ENCODE peak calls at places on chromosomes 3 and 15, in nine cellular contexts. One of them, this sample, is unnamed. For H3K4me1 and H3K9me3, the result is how much of the 10 kb centered on the place peaks cover.

GRCh38 chr3:29430558-29430971 is 149.7 kb downstream of the RBMS3 start:
- DNase-seq in transverse colon: no peak
- DNase-seq in adipocyte: peak
- DNase-seq in CD8-positive, alpha-beta T cell: no peak
- DNase-seq in right atrium auricular region: no peak
- DNase-seq in CD8-positive, alpha-beta memory T cell: no peak
- DNase-seq in heart left ventricle: no peak
- DNase-seq in Peyer's patch: no peak
- DNase-seq in left ventricle myocardium inferior: no peak
- DNase-seq in this sample: no peak

GRCh38 chr3:176795897-176796296 is 401.4 kb downstream of the TBL1XR1 start:
- DNase-seq in transverse colon: no peak
- DNase-seq in Peyer's patch: no peak
- DNase-seq in heart left ventricle: no peak
- DNase-seq in left ventricle myocardium inferior: no peak
- DNase-seq in right atrium auricular region: no peak
- DNase-seq in CD8-positive, alpha-beta memory T cell: no peak
- DNase-seq in CD8-positive, alpha-beta T cell: no peak
- DNase-seq in adipocyte: peak
- DNase-seq in this sample: no peak

GRCh38 chr3:48694610-48695051 is 8.9 kb upstream of the NCKIPSD start:
- DNase-seq in CD8-positive, alpha-beta T cell: no peak
- DNase-seq in adipocyte: peak
- DNase-seq in Peyer's patch: peak
- DNase-seq in CD8-positive, alpha-beta memory T cell: no peak
- DNase-seq in heart left ventricle: peak
- DNase-seq in transverse colon: peak
- DNase-seq in left ventricle myocardium inferior: peak
- DNase-seq in right atrium auricular region: peak
- DNase-seq in this sample: no peak

GRCh38 chr15:67945951-67946700 is 106.3 kb upstream of the RNU6-1 start:
- DNase-seq in CD8-positive, alpha-beta memory T cell: no peak
- DNase-seq in left ventricle myocardium inferior: no peak
- DNase-seq in adipocyte: peak
- DNase-seq in Peyer's patch: no peak
- DNase-seq in transverse colon: no peak
- DNase-seq in heart left ventricle: peak
- DNase-seq in CD8-positive, alpha-beta T cell: no peak
- DNase-seq in right atrium auricular region: no peak
- DNase-seq in this sample: peak

GRCh38 chr3:8458235-8458634 is 43.4 kb upstream of the LMCD1 start:
- DNase-seq in heart left ventricle: no peak
- DNase-seq in adipocyte: peak
- DNase-seq in transverse colon: no peak
- DNase-seq in Peyer's patch: no peak
- DNase-seq in left ventricle myocardium inferior: no peak
- DNase-seq in CD8-positive, alpha-beta T cell: no peak
- DNase-seq in right atrium auricular region: no peak
- DNase-seq in CD8-positive, alpha-beta memory T cell: no peak
- DNase-seq in this sample: no peak

GRCh38 chr3:39103791-39104552 is 3.5 kb downstream of the GORASP1 start:
- DNase-seq in transverse colon: no peak
- DNase-seq in right atrium auricular region: no peak
- DNase-seq in CD8-positive, alpha-beta memory T cell: no peak
- DNase-seq in heart left ventricle: no peak
- DNase-seq in Peyer's patch: no peak
- DNase-seq in left ventricle myocardium inferior: no peak
- DNase-seq in CD8-positive, alpha-beta T cell: no peak
- DNase-seq in adipocyte: no peak
- DNase-seq in this sample: no peak

GRCh38 chr3:71681224-71681668 is 44.0 kb downstream of the EIF4E3 start:
- DNase-seq in transverse colon: peak
- DNase-seq in right atrium auricular region: peak
- DNase-seq in Peyer's patch: peak
- DNase-seq in CD8-positive, alpha-beta memory T cell: peak
- DNase-seq in CD8-positive, alpha-beta T cell: no peak
- DNase-seq in left ventricle myocardium inferior: peak
- DNase-seq in heart left ventricle: peak
- DNase-seq in adipocyte: peak
- DNase-seq in this sample: peak

GRCh38 chr15:63749330-63749942 is 84.3 kb downstream of the HERC1 start:
- DNase-seq in right atrium auricular region: no peak
- DNase-seq in left ventricle myocardium inferior: no peak
- DNase-seq in transverse colon: no peak
- DNase-seq in CD8-positive, alpha-beta T cell: no peak
- DNase-seq in Peyer's patch: no peak
- DNase-seq in heart left ventricle: no peak
- DNase-seq in CD8-positive, alpha-beta memory T cell: peak
- DNase-seq in adipocyte: peak
- DNase-seq in this sample: no peak

GRCh38 chr3:111871809-111872623 is 13.0 kb downstream of the PHLDB2 start:
- DNase-seq in CD8-positive, alpha-beta memory T cell: no peak
- DNase-seq in left ventricle myocardium inferior: no peak
- DNase-seq in adipocyte: no peak
- DNase-seq in transverse colon: no peak
- DNase-seq in CD8-positive, alpha-beta T cell: no peak
- DNase-seq in heart left ventricle: no peak
- DNase-seq in Peyer's patch: no peak
- DNase-seq in right atrium auricular region: no peak
- DNase-seq in this sample: no peak

GRCh38 chr3:127820871-127821853 is 1.2 kb downstream of the MGLL start:
- DNase-seq in transverse colon: peak
- DNase-seq in CD8-positive, alpha-beta memory T cell: no peak
- DNase-seq in heart left ventricle: peak
- DNase-seq in CD8-positive, alpha-beta T cell: no peak
- DNase-seq in Peyer's patch: peak
- DNase-seq in left ventricle myocardium inferior: peak
- DNase-seq in right atrium auricular region: no peak
- DNase-seq in adipocyte: peak
- DNase-seq in this sample: no peak

GRCh38 chr15:89728254-89728653 is 22.8 kb downstream of the MESP1 start:
- DNase-seq in left ventricle myocardium inferior: no peak
- DNase-seq in Peyer's patch: no peak
- DNase-seq in transverse colon: no peak
- DNase-seq in adipocyte: peak
- DNase-seq in right atrium auricular region: no peak
- DNase-seq in CD8-positive, alpha-beta memory T cell: no peak
- DNase-seq in CD8-positive, alpha-beta T cell: no peak
- DNase-seq in heart left ventricle: no peak
- DNase-seq in this sample: no peak

GRCh38 chr3:126259411-126260391 is 79.3 kb upstream of the ALDH1L1 start:
- DNase-seq in CD8-positive, alpha-beta T cell: no peak
- DNase-seq in heart left ventricle: peak
- DNase-seq in left ventricle myocardium inferior: peak
- DNase-seq in transverse colon: peak
- DNase-seq in CD8-positive, alpha-beta memory T cell: no peak
- DNase-seq in right atrium auricular region: no peak
- DNase-seq in adipocyte: peak
- DNase-seq in Peyer's patch: peak
- DNase-seq in this sample: no peak

GRCh38 chr3:163175970-163176369 is 1679.4 kb downstream of the OTOL1 start:
- DNase-seq in CD8-positive, alpha-beta T cell: no peak
- DNase-seq in adipocyte: no peak
- DNase-seq in transverse colon: no peak
- DNase-seq in CD8-positive, alpha-beta memory T cell: no peak
- DNase-seq in heart left ventricle: no peak
- DNase-seq in right atrium auricular region: no peak
- DNase-seq in left ventricle myocardium inferior: no peak
- DNase-seq in Peyer's patch: no peak
- DNase-seq in this sample: no peak

GRCh38 chr3:102078864-102079808 is 229.8 kb downstream of the NFKBIZ start:
- DNase-seq in adipocyte: no peak
- DNase-seq in left ventricle myocardium inferior: no peak
- DNase-seq in right atrium auricular region: no peak
- DNase-seq in Peyer's patch: peak
- DNase-seq in heart left ventricle: no peak
- DNase-seq in transverse colon: peak
- DNase-seq in CD8-positive, alpha-beta T cell: peak
- DNase-seq in CD8-positive, alpha-beta memory T cell: peak
- DNase-seq in this sample: no peak

GRCh38 chr3:123586966-123587365 is 2.1 kb upstream of the HACD2 start:
- DNase-seq in right atrium auricular region: no peak
- DNase-seq in heart left ventricle: no peak
- DNase-seq in adipocyte: peak
- DNase-seq in transverse colon: no peak
- DNase-seq in Peyer's patch: no peak
- DNase-seq in CD8-positive, alpha-beta memory T cell: no peak
- DNase-seq in CD8-positive, alpha-beta T cell: no peak
- DNase-seq in left ventricle myocardium inferior: no peak
- DNase-seq in this sample: no peak

GRCh38 chr3:161043343-161044035 is 61.7 kb downstream of the B3GALNT1 start:
- DNase-seq in adipocyte: peak
- DNase-seq in right atrium auricular region: no peak
- DNase-seq in Peyer's patch: no peak
- DNase-seq in CD8-positive, alpha-beta T cell: no peak
- DNase-seq in heart left ventricle: no peak
- DNase-seq in CD8-positive, alpha-beta memory T cell: no peak
- DNase-seq in left ventricle myocardium inferior: no peak
- DNase-seq in transverse colon: no peak
- DNase-seq in this sample: no peak

GRCh38 chr15:79953951-79954444 is 17.0 kb downstream of the BCL2A1 start:
- DNase-seq in right atrium auricular region: no peak
- DNase-seq in transverse colon: no peak
- DNase-seq in heart left ventricle: no peak
- DNase-seq in CD8-positive, alpha-beta T cell: no peak
- DNase-seq in Peyer's patch: no peak
- DNase-seq in left ventricle myocardium inferior: no peak
- DNase-seq in CD8-positive, alpha-beta memory T cell: no peak
- DNase-seq in adipocyte: peak
- DNase-seq in this sample: no peak
- H3K4me3 ChIP-seq in right atrium auricular region: no peak
- H3K4me3 ChIP-seq in transverse colon: no peak
- H3K4me3 ChIP-seq in heart left ventricle: no peak
- H3K4me3 ChIP-seq in CD8-positive, alpha-beta T cell: no peak
- H3K4me3 ChIP-seq in Peyer's patch: no peak
- H3K4me3 ChIP-seq in left ventricle myocardium inferior: no peak
- H3K4me3 ChIP-seq in CD8-positive, alpha-beta memory T cell: no peak
- H3K4me3 ChIP-seq in adipocyte: no peak
- H3K4me3 ChIP-seq in this sample: no peak

GRCh38 chr3:183038764-183039163 is 58.4 kb upstream of the DCUN1D1 start:
- DNase-seq in adipocyte: no peak
- DNase-seq in right atrium auricular region: no peak
- DNase-seq in Peyer's patch: no peak
- DNase-seq in transverse colon: no peak
- DNase-seq in CD8-positive, alpha-beta T cell: no peak
- DNase-seq in heart left ventricle: no peak
- DNase-seq in left ventricle myocardium inferior: no peak
- DNase-seq in CD8-positive, alpha-beta memory T cell: no peak
- DNase-seq in this sample: no peak

GRCh38 chr3:183046883-183047282 is 52.4 kb downstream of the MCCC1 start:
- DNase-seq in left ventricle myocardium inferior: no peak
- DNase-seq in right atrium auricular region: no peak
- DNase-seq in heart left ventricle: no peak
- DNase-seq in CD8-positive, alpha-beta memory T cell: no peak
- DNase-seq in transverse colon: no peak
- DNase-seq in CD8-positive, alpha-beta T cell: no peak
- DNase-seq in Peyer's patch: no peak
- DNase-seq in adipocyte: no peak
- DNase-seq in this sample: no peak

DNA sequence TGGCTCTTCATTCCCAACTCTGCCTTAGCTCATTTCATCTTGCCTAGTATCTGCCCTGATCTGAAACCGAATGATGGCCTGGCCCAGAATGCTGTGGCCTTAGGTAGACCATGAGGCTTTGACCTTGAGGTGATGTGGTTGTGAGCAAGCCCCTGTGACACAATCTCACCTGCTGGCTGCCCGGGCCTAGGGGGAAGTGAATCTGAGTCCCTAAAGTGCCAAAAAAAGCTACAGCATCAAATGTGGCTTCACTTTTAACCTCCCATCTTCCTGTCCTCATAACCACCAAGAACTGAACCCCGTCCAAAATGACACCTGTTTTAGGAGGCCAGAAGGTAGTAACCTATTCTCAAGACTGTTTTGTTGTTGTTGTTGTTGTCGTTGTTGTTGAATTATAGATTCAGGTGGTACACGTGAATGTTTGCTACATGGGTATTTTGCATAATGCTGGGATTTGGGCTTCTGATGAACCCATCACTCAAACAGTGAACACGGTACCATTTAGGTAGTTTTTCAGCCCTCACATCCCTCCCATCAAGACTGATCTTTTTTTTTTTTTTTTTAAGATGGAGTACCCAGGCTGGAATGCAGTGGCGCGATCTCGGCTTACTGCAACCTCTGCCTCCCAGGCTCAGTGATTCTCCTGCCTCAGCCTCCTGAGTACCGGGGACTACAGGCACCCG is 54.6 kb downstream of the MCCC1 start:
- DNase-seq in heart left ventricle: no peak
- DNase-seq in CD8-positive, alpha-beta T cell: no peak
- DNase-seq in CD8-positive, alpha-beta memory T cell: no peak
- DNase-seq in transverse colon: peak
- DNase-seq in left ventricle myocardium inferior: no peak
- DNase-seq in adipocyte: no peak
- DNase-seq in Peyer's patch: peak
- DNase-seq in right atrium auricular region: no peak
- DNase-seq in this sample: no peak
- H3K4me1 ChIP-seq in heart left ventricle: under half
- H3K4me1 ChIP-seq in CD8-positive, alpha-beta T cell: under half
- H3K4me1 ChIP-seq in CD8-positive, alpha-beta memory T cell: under half
- H3K4me1 ChIP-seq in transverse colon: under half
- H3K4me1 ChIP-seq in left ventricle myocardium inferior: under half
- H3K4me1 ChIP-seq in adipocyte: under half
- H3K4me1 ChIP-seq in Peyer's patch: under half
- H3K4me1 ChIP-seq in right atrium auricular region: under half
- H3K4me1 ChIP-seq in this sample: under half

GRCh38 chr15:27214032-27214431 is 243.1 kb downstream of the GABRG3 start:
- DNase-seq in CD8-positive, alpha-beta T cell: no peak
- DNase-seq in right atrium auricular region: peak
- DNase-seq in Peyer's patch: no peak
- DNase-seq in transverse colon: no peak
- DNase-seq in heart left ventricle: no peak
- DNase-seq in adipocyte: no peak
- DNase-seq in left ventricle myocardium inferior: no peak
- DNase-seq in CD8-positive, alpha-beta memory T cell: no peak
- DNase-seq in this sample: no peak
- H3K9me3 ChIP-seq in CD8-positive, alpha-beta T cell: under half
- H3K9me3 ChIP-seq in right atrium auricular region: under half
- H3K9me3 ChIP-seq in Peyer's patch: under half
- H3K9me3 ChIP-seq in transverse colon: under half
- H3K9me3 ChIP-seq in heart left ventricle: under half
- H3K9me3 ChIP-seq in adipocyte: under half
- H3K9me3 ChIP-seq in left ventricle myocardium inferior: under half
- H3K9me3 ChIP-seq in CD8-positive, alpha-beta memory T cell: under half
- H3K9me3 ChIP-seq in this sample: under half

DNA sequence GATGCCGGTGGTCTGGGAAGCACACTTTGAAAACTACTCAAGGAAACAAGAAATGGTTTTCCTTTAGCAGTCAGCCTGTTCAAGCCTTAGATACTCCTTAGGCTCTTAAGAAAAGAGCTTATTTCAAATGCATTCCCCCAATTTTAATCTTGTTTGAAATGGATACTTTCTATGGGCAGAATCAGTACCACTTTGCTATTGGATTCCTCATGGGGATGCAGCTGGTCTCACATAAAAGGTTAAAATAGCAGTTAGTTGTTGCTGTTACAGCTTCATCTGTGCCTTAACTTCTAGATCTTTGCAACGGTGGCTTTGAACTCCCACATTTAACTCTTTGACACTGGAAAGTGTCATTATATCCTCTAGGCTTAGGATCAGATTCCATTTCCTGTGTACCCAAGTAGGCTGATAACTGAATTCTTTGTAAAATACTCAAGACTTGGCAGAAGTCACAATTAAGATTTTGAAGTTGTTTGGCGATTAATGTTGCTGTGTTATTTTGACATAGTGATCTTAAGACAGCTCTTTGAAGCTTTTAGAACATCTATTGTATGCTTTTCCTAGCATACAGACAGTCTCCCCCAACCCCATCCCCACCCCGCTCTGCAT is 2.2 kb downstream of the THBS1 start:
- DNase-seq in left ventricle myocardium inferior: no peak
- DNase-seq in adipocyte: peak
- DNase-seq in heart left ventricle: no peak
- DNase-seq in Peyer's patch: no peak
- DNase-seq in CD8-positive, alpha-beta T cell: no peak
- DNase-seq in transverse colon: no peak
- DNase-seq in right atrium auricular region: no peak
- DNase-seq in CD8-positive, alpha-beta memory T cell: no peak
- DNase-seq in this sample: no peak
- H3K4me3 ChIP-seq in left ventricle myocardium inferior: peak
- H3K4me3 ChIP-seq in adipocyte: peak
- H3K4me3 ChIP-seq in heart left ventricle: peak
- H3K4me3 ChIP-seq in Peyer's patch: peak
- H3K4me3 ChIP-seq in CD8-positive, alpha-beta T cell: no peak
- H3K4me3 ChIP-seq in transverse colon: peak
- H3K4me3 ChIP-seq in right atrium auricular region: peak
- H3K4me3 ChIP-seq in CD8-positive, alpha-beta memory T cell: no peak
- H3K4me3 ChIP-seq in this sample: no peak

This sample was measured in iPS DF 6.9.